ENCODE peak calls at places on chromosomes 1 and 21, in four cellular contexts. One of them, this sample, is unnamed.

GRCh38 chr1:8011923-8012858 is 13.9 kb downstream of the ERRFI1 start:
- DNase-seq in stomach: no peak
- DNase-seq in hepatocyte: no peak
- DNase-seq in fibroblast of villous mesenchyme: peak
- DNase-seq in this sample: no peak

GRCh38 chr1:146036990-146037646 is 15.6 kb upstream of the HJV start:
- DNase-seq in stomach: peak
- DNase-seq in fibroblast of villous mesenchyme: peak
- DNase-seq in hepatocyte: peak
- DNase-seq in this sample: peak

GRCh38 chr1:17013598-17014320 is 2.0 kb upstream of the ATP13A2 start:
- DNase-seq in hepatocyte: no peak
- DNase-seq in fibroblast of villous mesenchyme: no peak
- DNase-seq in stomach: no peak
- DNase-seq in this sample: peak

GRCh38 chr1:234610061-234610581 is at the start of gene IRF2BP2:
- DNase-seq in stomach: peak
- DNase-seq in fibroblast of villous mesenchyme: peak
- DNase-seq in hepatocyte: peak
- DNase-seq in this sample: peak

GRCh38 chr1:201565024-201565730 is 26.2 kb downstream of the NAV1 start:
- DNase-seq in stomach: no peak
- DNase-seq in fibroblast of villous mesenchyme: no peak
- DNase-seq in hepatocyte: no peak
- DNase-seq in this sample: no peak

GRCh38 chr1:235067396-235068154 is 61.1 kb downstream of the TOMM20 start:
- DNase-seq in stomach: peak
- DNase-seq in hepatocyte: peak
- DNase-seq in fibroblast of villous mesenchyme: peak
- DNase-seq in this sample: peak

GRCh38 chr1:81967957-81968356 is 167.2 kb downstream of the ADGRL2 start:
- DNase-seq in hepatocyte: no peak
- DNase-seq in fibroblast of villous mesenchyme: no peak
- DNase-seq in stomach: no peak
- DNase-seq in this sample: no peak

GRCh38 chr1:117122297-117123025 is 912 bp upstream of the TRIM45 start:
- DNase-seq in fibroblast of villous mesenchyme: no peak
- DNase-seq in hepatocyte: no peak
- DNase-seq in stomach: no peak
- DNase-seq in this sample: no peak

GRCh38 chr1:114342376-114342775 is 168.6 kb downstream of the TRIM33 start:
- DNase-seq in hepatocyte: no peak
- DNase-seq in stomach: no peak
- DNase-seq in fibroblast of villous mesenchyme: no peak
- DNase-seq in this sample: no peak

GRCh38 chr1:31218705-31219104 is 21.0 kb downstream of the NKAIN1 start:
- DNase-seq in stomach: no peak
- DNase-seq in hepatocyte: no peak
- DNase-seq in fibroblast of villous mesenchyme: no peak
- DNase-seq in this sample: no peak

GRCh38 chr1:109040627-109041613 is 982 bp downstream of the WDR47 start:
- DNase-seq in stomach: peak
- DNase-seq in fibroblast of villous mesenchyme: peak
- DNase-seq in hepatocyte: peak
- DNase-seq in this sample: no peak

GRCh38 chr1:153344718-153345025 is 4.0 kb downstream of the PGLYRP4 start:
- DNase-seq in hepatocyte: no peak
- DNase-seq in stomach: no peak
- DNase-seq in fibroblast of villous mesenchyme: no peak
- DNase-seq in this sample: no peak

GRCh38 chr1:99645199-99645598 is 714 bp upstream of the PALMD start:
- DNase-seq in fibroblast of villous mesenchyme: peak
- DNase-seq in hepatocyte: peak
- DNase-seq in stomach: no peak
- DNase-seq in this sample: no peak

GRCh38 chr21:40556442-40556968 is 290.5 kb downstream of the DSCAM start:
- DNase-seq in hepatocyte: no peak
- DNase-seq in fibroblast of villous mesenchyme: no peak
- DNase-seq in stomach: no peak
- DNase-seq in this sample: no peak

GRCh38 chr1:209567788-209568187 is 15.7 kb upstream of the CAMK1G start:
- DNase-seq in stomach: no peak
- DNase-seq in fibroblast of villous mesenchyme: peak
- DNase-seq in hepatocyte: peak
- DNase-seq in this sample: no peak

GRCh38 chr1:236860674-236861073 is 65.6 kb downstream of the MTR start:
- DNase-seq in fibroblast of villous mesenchyme: no peak
- DNase-seq in hepatocyte: no peak
- DNase-seq in stomach: no peak
- DNase-seq in this sample: no peak
- TF ChIP-seq CTCF in fibroblast of villous mesenchyme: no peak
- TF ChIP-seq CTCF in hepatocyte: no peak
- TF ChIP-seq CTCF in stomach: no peak
- TF ChIP-seq CTCF in this sample: no peak

GRCh38 chr1:246261641-246262040 is 245.4 kb downstream of the SMYD3 start:
- DNase-seq in stomach: no peak
- DNase-seq in fibroblast of villous mesenchyme: no peak
- DNase-seq in hepatocyte: no peak
- DNase-seq in this sample: no peak
- TF ChIP-seq CTCF in stomach: no peak
- TF ChIP-seq CTCF in fibroblast of villous mesenchyme: peak
- TF ChIP-seq CTCF in hepatocyte: peak
- TF ChIP-seq CTCF in this sample: no peak

GRCh38 chr1:34549199-34549598 is 205.6 kb upstream of the GJB5 start:
- DNase-seq in stomach: no peak
- DNase-seq in hepatocyte: peak
- DNase-seq in fibroblast of villous mesenchyme: no peak
- DNase-seq in this sample: no peak
- TF ChIP-seq CTCF in stomach: no peak
- TF ChIP-seq CTCF in hepatocyte: peak
- TF ChIP-seq CTCF in fibroblast of villous mesenchyme: no peak
- TF ChIP-seq CTCF in this sample: no peak

GRCh38 chr1:13539683-13540082 is 25.9 kb upstream of the LRRC38 start:
- DNase-seq in fibroblast of villous mesenchyme: no peak
- DNase-seq in hepatocyte: no peak
- DNase-seq in stomach: no peak
- DNase-seq in this sample: peak
- TF ChIP-seq CTCF in fibroblast of villous mesenchyme: no peak
- TF ChIP-seq CTCF in hepatocyte: no peak
- TF ChIP-seq CTCF in stomach: no peak
- TF ChIP-seq CTCF in this sample: no peak

DNA sequence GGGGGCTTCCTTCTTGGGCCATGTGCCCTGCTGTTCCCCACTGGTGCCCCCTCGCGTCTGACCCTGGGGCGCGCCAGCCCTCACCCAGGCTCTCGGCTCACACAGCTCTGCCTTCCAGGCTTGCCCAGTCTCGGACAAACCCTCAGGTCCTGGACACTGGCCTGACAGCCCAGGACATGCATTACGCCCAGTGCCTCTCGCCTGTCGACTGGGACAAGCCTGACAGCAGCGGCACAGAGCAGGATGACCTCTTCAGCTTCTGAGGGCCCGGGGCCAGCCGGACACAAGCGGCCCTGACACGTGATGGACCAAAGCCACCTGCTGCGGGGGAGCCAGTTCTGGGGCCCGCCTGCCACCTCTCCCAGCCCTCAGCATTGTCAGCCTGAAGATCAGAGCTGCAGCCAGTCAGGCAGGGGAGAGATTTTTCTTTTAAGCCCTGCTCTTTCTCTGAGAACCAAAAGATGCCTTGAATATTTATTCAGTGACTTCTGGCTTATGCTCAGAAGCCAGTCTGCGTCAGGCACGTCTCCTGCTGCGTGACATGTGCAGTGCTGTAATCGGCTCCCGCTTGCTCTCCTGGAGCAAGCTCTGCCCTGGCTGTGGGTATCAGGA is 23.4 kb downstream of the LDLRAP1 start:
- DNase-seq in hepatocyte: peak
- DNase-seq in fibroblast of villous mesenchyme: peak
- DNase-seq in stomach: no peak
- DNase-seq in this sample: no peak
- TF ChIP-seq CTCF in hepatocyte: no peak
- TF ChIP-seq CTCF in fibroblast of villous mesenchyme: peak
- TF ChIP-seq CTCF in stomach: no peak
- TF ChIP-seq CTCF in this sample: no peak

DNA sequence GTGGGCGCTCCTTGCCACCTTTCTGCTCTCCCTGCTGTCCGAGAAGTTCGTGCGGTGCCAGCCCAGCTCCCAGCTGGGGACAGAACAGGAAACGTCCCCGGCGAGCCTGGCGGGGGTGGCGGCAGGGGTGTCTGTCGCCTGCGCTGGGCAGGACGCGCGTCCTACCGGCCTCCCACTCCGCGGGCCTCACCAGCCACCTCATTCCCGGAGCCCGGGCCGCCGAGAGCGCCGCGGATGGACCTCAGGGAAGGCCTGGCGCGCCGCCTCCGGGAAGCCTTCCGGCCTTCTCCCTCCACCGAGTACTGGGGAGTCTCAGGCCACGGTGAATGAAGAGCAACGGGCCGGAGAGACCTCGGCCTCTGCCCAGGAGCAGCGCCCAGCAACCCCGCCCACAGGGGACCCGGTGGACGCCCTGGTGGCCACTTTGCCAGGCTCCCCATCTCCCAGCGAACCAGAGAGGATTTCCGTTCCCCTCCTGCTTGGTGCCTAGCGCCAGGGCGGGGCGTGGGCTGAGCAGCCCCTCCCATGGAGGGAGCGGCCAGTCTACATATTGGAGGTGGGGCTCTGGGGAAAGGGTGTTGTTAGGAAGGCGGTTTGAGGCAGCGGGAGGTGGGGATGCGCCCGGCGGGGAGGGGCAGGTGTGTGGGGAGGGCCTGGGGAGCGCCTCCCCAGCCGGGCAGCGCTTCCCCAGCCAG is 9.5 kb upstream of the TNFRSF14 start:
- DNase-seq in stomach: peak
- DNase-seq in fibroblast of villous mesenchyme: peak
- DNase-seq in hepatocyte: peak
- DNase-seq in this sample: peak
- TF ChIP-seq CTCF in stomach: no peak
- TF ChIP-seq CTCF in fibroblast of villous mesenchyme: peak
- TF ChIP-seq CTCF in hepatocyte: no peak
- TF ChIP-seq CTCF in this sample: no peak

GRCh38 chr1:25338188-25338981 is at the start of gene TMEM50A:
- DNase-seq in hepatocyte: peak
- DNase-seq in stomach: peak
- DNase-seq in fibroblast of villous mesenchyme: peak
- DNase-seq in this sample: peak
- TF ChIP-seq CTCF in hepatocyte: no peak
- TF ChIP-seq CTCF in stomach: no peak
- TF ChIP-seq CTCF in fibroblast of villous mesenchyme: no peak
- TF ChIP-seq CTCF in this sample: no peak

GRCh38 chr1:182614796-182615451 is 10.7 kb upstream of the RGS16 start:
- DNase-seq in fibroblast of villous mesenchyme: peak
- DNase-seq in hepatocyte: peak
- DNase-seq in stomach: peak
- DNase-seq in this sample: peak
- TF ChIP-seq CTCF in fibroblast of villous mesenchyme: no peak
- TF ChIP-seq CTCF in hepatocyte: no peak
- TF ChIP-seq CTCF in stomach: no peak
- TF ChIP-seq CTCF in this sample: no peak

GRCh38 chr1:205907794-205908193 is 35.5 kb downstream of the SLC26A9 start:
- DNase-seq in stomach: no peak
- DNase-seq in hepatocyte: peak
- DNase-seq in fibroblast of villous mesenchyme: peak
- DNase-seq in this sample: no peak
- TF ChIP-seq CTCF in stomach: no peak
- TF ChIP-seq CTCF in hepatocyte: peak
- TF ChIP-seq CTCF in fibroblast of villous mesenchyme: peak
- TF ChIP-seq CTCF in this sample: peak

GRCh38 chr1:68010543-68010942 is 39.9 kb downstream of the DIRAS3 start:
- DNase-seq in stomach: no peak
- DNase-seq in hepatocyte: no peak
- DNase-seq in fibroblast of villous mesenchyme: no peak
- DNase-seq in this sample: no peak

GRCh38 chr1:68011786-68012375 is 38.5 kb downstream of the DIRAS3 start:
- DNase-seq in stomach: no peak
- DNase-seq in fibroblast of villous mesenchyme: peak
- DNase-seq in hepatocyte: no peak
- DNase-seq in this sample: no peak

GRCh38 chr1:68015369-68015768 is 35.1 kb downstream of the DIRAS3 start:
- DNase-seq in hepatocyte: no peak
- DNase-seq in stomach: no peak
- DNase-seq in fibroblast of villous mesenchyme: no peak
- DNase-seq in this sample: no peak

GRCh38 chr1:68013351-68013750 is 37.1 kb downstream of the DIRAS3 start:
- DNase-seq in fibroblast of villous mesenchyme: no peak
- DNase-seq in hepatocyte: no peak
- DNase-seq in stomach: no peak
- DNase-seq in this sample: no peak

GRCh38 chr1:68010094-68010493 is 40.3 kb downstream of the DIRAS3 start:
- DNase-seq in fibroblast of villous mesenchyme: peak
- DNase-seq in hepatocyte: peak
- DNase-seq in stomach: no peak
- DNase-seq in this sample: no peak
- TF ChIP-seq CTCF in fibroblast of villous mesenchyme: peak
- TF ChIP-seq CTCF in hepatocyte: peak
- TF ChIP-seq CTCF in stomach: no peak
- TF ChIP-seq CTCF in this sample: peak